ENCODE peak calls at places on chromosomes 11 and 22, in four cellular contexts. L, X, R and D are unnamed samples.

GRCh38 chr11:46248270-46249102 is 29.0 kb upstream of the CREB3L1 start:
- DNase-seq in L (peak), X (peak), R (no peak), D (no peak)

GRCh38 chr11:81301426-81301825 is 1432.2 kb downstream of the FAM181B start:
- DNase-seq in L (no peak), X (no peak), R (no peak), D (no peak)

GRCh38 chr11:12755510-12755909 is 81.3 kb downstream of the TEAD1 start:
- DNase-seq in L (no peak), X (no peak), R (no peak), D (no peak)

GRCh38 chr11:73469401-73469800 is 93.2 kb downstream of the RELT start:
- DNase-seq in L (no peak), X (no peak), R (no peak), D (no peak)

GRCh38 chr22:46547883-46548244 is 10.4 kb upstream of the CELSR1 start:
- DNase-seq in L (peak), X (no peak), R (no peak), D (no peak)

GRCh38 chr11:68583047-68583446 is 101.3 kb upstream of the GAL start:
- DNase-seq in L (peak), X (peak), R (no peak), D (no peak)

GRCh38 chr11:115267871-115268270 is 236.3 kb downstream of the CADM1 start:
- DNase-seq in L (no peak), X (no peak), R (no peak), D (no peak)

GRCh38 chr11:95245038-95245437 is 14.0 kb upstream of the SESN3 start:
- DNase-seq in L (no peak), X (no peak), R (no peak), D (no peak)

GRCh38 chr11:416757-417621 is 2.2 kb upstream of the SIGIRR start:
- DNase-seq in L (no peak), X (no peak), R (no peak), D (peak)

GRCh38 chr11:64251722-64251985 is 324 bp downstream of the PLCB3 start:
- DNase-seq in L (no peak), X (no peak), R (no peak), D (no peak)

GRCh38 chr11:120032766-120033390 is 105.0 kb downstream of the TRIM29 start:
- DNase-seq in L (no peak), X (no peak), R (no peak), D (no peak)

GRCh38 chr11:64233913-64234839 is at the start of gene VEGFB:
- DNase-seq in L (no peak), X (no peak), R (no peak), D (peak)

GRCh38 chr11:49995559-49995958 is 13.2 kb upstream of the OR4C12 start:
- DNase-seq in L (peak), X (no peak), R (peak), D (peak)

GRCh38 chr22:23752090-23752691 is 1.3 kb upstream of the ZNF70 start:
- DNase-seq in L (no peak), X (no peak), R (no peak), D (no peak)

GRCh38 chr22:44422742-44423370 is 75.2 kb downstream of the RTL6 start:
- DNase-seq in L (no peak), X (no peak), R (no peak), D (no peak)

GRCh38 chr11:129947474-129947873 is 52.1 kb upstream of the NFRKB start:
- DNase-seq in L (no peak), X (no peak), R (no peak), D (no peak)

GRCh38 chr11:3163241-3163981 is 1.7 kb downstream of the OSBPL5 start:
- DNase-seq in L (no peak), X (no peak), R (no peak), D (no peak)

GRCh38 chr22:41746563-41747400 is 47.5 kb downstream of the MEI1 start:
- DNase-seq in L (peak), X (peak), R (peak), D (peak)

GRCh38 chr11:59802639-59803176 is 7.9 kb downstream of the MRPL16 start:
- DNase-seq in L (no peak), X (peak), R (peak), D (peak)

GRCh38 chr22:50118557-50119168 is 28.9 kb downstream of the MOV10L1 start:
- DNase-seq in L (peak), X (peak), R (no peak), D (no peak)

GRCh38 chr11:87901366-87901765 is 273.9 kb downstream of the RAB38 start:
- DNase-seq in L (no peak), X (no peak), R (no peak), D (no peak)

GRCh38 chr22:37517826-37518450 is 1.3 kb downstream of the CARD10 start:
- DNase-seq in L (no peak), X (no peak), R (no peak), D (no peak)

GRCh38 chr11:96279421-96280290 is 63.3 kb downstream of the MAML2 start:
- DNase-seq in L (no peak), X (no peak), R (no peak), D (no peak)

GRCh38 chr11:10329935-10330334 is 25.1 kb downstream of the ADM start:
- DNase-seq in L (no peak), X (peak), R (no peak), D (no peak)

GRCh38 chr11:122093731-122094130 is 22.3 kb downstream of the BLID start:
- DNase-seq in L (no peak), X (peak), R (no peak), D (no peak)

GRCh38 chr11:79342686-79343085 is 98.1 kb downstream of the TENM4 start:
- DNase-seq in L (no peak), X (no peak), R (peak), D (no peak)

GRCh38 chr11:7577883-7578242 is 64.1 kb downstream of the PPFIBP2 start:
- DNase-seq in L (no peak), X (no peak), R (no peak), D (no peak)

GRCh38 chr11:22715971-22716370 is 49.6 kb downstream of the GAS2 start:
- DNase-seq in L (no peak), X (no peak), R (no peak), D (no peak)

GRCh38 chr22:44023404-44024287 is 456 bp upstream of the PARVB start:
- DNase-seq in L (no peak), X (no peak), R (peak), D (peak)

GRCh38 chr11:12066056-12066798 is 44.2 kb upstream of the MICAL2 start:
- DNase-seq in L (peak), X (peak), R (no peak), D (no peak)

GRCh38 chr11:33689089-33689488 is 11.5 kb downstream of the C11orf91 start:
- DNase-seq in L (no peak), X (no peak), R (no peak), D (no peak)

GRCh38 chr22:48659393-48659792 is 1168.3 kb downstream of the BRD1 start:
- DNase-seq in L (no peak), X (no peak), R (no peak), D (no peak)

GRCh38 chr11:118618991-118619375 is 11.6 kb downstream of the PHLDB1 start:
- DNase-seq in L (no peak), X (peak), R (no peak), D (no peak)